ENCODE peak calls at places on chromosomes 7 and 10, in nine cellular contexts. X is fibroblast of the aortic adventitia, G is psoas muscle, U is tibial nerve, Y is A549, Z is hepatocyte, M is cardiac muscle cell, V is upper lobe of right lung, E is IMR-90. Q is an unnamed sample.

GRCh38 chr10:9289811-9290210 is 1235.3 kb downstream of the GATA3 start:
- DNase-seq in M (no peak), Z (no peak), U (no peak), G (no peak), V (no peak), X (no peak), Y (no peak), E (no peak), Q (no peak)

GRCh38 chr7:106704000-106704840 is 43.3 kb upstream of the CCDC71L start:
- DNase-seq in Z (no peak), V (no peak), X (no peak), E (no peak), Y (no peak), G (no peak), U (no peak), M (no peak), Q (no peak)

GRCh38 chr10:48896756-48897437 is 42.7 kb downstream of the LRRC18 start:
- DNase-seq in V (no peak), U (no peak), E (no peak), X (no peak), M (no peak), Z (no peak), G (no peak), Y (no peak), Q (no peak)

GRCh38 chr7:146960747-146961416 is 844.3 kb downstream of the CNTNAP2 start:
- DNase-seq in U (no peak), G (no peak), E (no peak), M (no peak), X (no peak), Y (no peak), V (no peak), Z (no peak), Q (no peak)

GRCh38 chr10:5488272-5489161 is 10.9 kb downstream of the CALML5 start:
- DNase-seq in Y (no peak), V (no peak), U (no peak), G (peak; percentile 49), X (no peak), E (no peak), M (no peak), Z (peak; percentile 84), Q (peak; percentile 21)

GRCh38 chr10:42982886-42983594 is 93.8 kb upstream of the RET start:
- DNase-seq in Z (no peak), Y (no peak), X (no peak), E (no peak), G (peak; percentile 29), V (no peak), U (no peak), M (no peak), Q (no peak)

GRCh38 chr7:81990395-81990794 is 220.5 kb upstream of the HGF start:
- DNase-seq in G (no peak), X (peak; percentile 58), Y (no peak), U (no peak), Z (no peak), V (no peak), E (peak; percentile 83), M (peak; percentile 46), Q (no peak)

GRCh38 chr7:12221414-12221813 is 10.3 kb downstream of the TMEM106B start:
- DNase-seq in X (peak; percentile 4), U (no peak), G (no peak), E (no peak), Y (no peak), Z (no peak), V (no peak), M (peak; percentile 3), Q (no peak)

GRCh38 chr10:72322280-72323058 is 32.2 kb downstream of the DNAJB12 start:
- DNase-seq in M (no peak), Z (peak; percentile 51), V (no peak), Y (no peak), X (no peak), G (no peak), E (no peak), U (no peak), Q (peak; percentile 56)

GRCh38 chr7:92614586-92615237 is 24.5 kb upstream of the FAM133B start:
- DNase-seq in U (no peak), V (no peak), G (no peak), E (peak; percentile 54), X (peak; percentile 35), M (peak; percentile 53), Z (peak; percentile 14), Y (no peak), Q (no peak)

GRCh38 chr7:92259610-92260247 is 14.0 kb downstream of the ANKIB1 start:
- DNase-seq in Z (no peak), X (no peak), M (no peak), E (no peak), Y (no peak), V (no peak), G (no peak), U (no peak), Q (no peak)

GRCh38 chr7:80054356-80054755 is 80.3 kb upstream of the GNAI1 start:
- DNase-seq in V (no peak), U (no peak), G (no peak), X (peak; percentile 84), Y (no peak), E (peak; percentile 92), Z (no peak), M (peak; percentile 13), Q (no peak)
- TF ChIP-seq CTCF in V (no peak), U (no peak), G (no peak), X (no peak), Y (no peak), E (no peak), Z (no peak), M (no peak), Q (no peak)

GRCh38 chr7:10724449-10724848 is 249.2 kb upstream of the PHF14 start:
- DNase-seq in X (no peak), G (no peak), E (no peak), Z (no peak), Y (no peak), V (no peak), U (no peak), M (no peak), Q (no peak)
- TF ChIP-seq CTCF in X (no peak), G (no peak), E (no peak), Z (no peak), Y (no peak), V (no peak), U (no peak), M (no peak), Q (no peak)

DNA sequence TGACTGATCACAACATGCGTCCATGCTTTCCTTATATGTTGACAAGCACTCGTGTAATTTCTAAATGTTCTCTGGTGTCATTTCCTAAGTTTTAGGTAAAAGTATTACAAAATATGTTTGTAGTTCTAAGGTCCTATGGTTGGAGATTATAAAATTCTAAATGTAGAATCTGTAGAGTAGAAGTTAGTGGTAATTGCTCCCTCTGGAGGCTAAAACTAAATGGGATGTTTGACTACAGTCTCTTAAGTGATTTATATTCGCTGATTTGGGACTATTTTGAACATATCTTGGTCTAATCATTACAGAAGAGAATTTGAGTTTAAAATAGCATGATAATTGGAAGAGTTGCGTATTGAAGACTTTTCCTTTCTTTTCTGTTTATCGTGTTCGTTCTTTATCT is 74.1 kb downstream of the ZMYND11 start:
- DNase-seq in Z (no peak), M (peak; percentile 25), G (no peak), X (peak; percentile 27), Y (no peak), V (no peak), U (no peak), E (peak; percentile 37), Q (no peak)
- TF ChIP-seq CTCF in Z (peak; percentile 11), M (peak; percentile 34), G (peak; percentile 12), X (peak; percentile 25), Y (peak; percentile 21), V (peak; percentile 10), U (no peak), E (peak; percentile 39), Q (no peak)

DNA sequence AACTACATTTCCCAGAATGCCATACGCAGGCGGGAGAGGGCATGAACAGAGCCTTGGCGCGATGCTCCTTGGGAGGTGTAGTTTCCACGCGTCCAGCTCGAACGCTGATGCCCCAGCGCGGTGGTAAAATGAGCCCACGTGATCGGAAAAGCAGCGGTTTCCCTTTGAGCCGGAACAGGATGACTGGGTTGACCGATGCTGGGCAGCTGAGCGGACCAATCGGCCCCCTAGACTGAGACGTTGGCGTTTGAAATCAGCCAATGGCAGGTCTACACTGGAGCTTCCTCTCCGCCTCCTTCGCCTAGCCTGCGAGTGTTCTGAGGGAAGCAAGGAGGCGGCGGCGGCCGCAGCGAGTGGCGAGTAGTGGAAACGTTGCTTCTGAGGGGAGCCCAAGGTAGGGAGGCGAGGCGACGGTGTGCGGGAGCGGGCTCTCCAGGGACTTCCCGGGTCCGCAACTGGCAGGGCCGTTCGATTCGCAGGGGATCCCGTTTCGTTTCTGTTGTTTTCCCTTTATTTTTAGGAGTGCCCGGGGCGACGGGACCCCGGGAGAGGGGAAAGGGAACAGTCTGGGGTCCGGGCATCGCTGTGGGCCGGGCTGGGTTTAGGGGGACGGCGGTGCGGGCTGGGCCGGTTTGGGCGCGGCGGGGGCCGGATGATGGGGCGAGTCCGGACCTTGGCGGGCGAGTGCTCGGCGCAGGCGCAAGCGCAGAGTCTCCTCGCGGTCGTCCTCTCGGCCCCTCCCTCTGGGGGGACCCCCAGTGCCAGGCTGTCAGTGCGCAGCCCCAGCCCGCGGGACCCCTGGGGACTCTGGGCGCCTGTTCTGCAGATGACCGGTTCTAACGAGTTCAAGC is at the start of gene BUB3:
- DNase-seq in Z (peak; percentile 99), M (peak; percentile 100), V (peak; percentile 98), E (peak; percentile 100), Y (peak; percentile 99), U (peak; percentile 96), G (peak; percentile 99), X (peak; percentile 100), Q (peak; percentile 88)
- TF ChIP-seq CTCF in Z (no peak), M (no peak), V (peak; percentile 8), E (no peak), Y (no peak), U (no peak), G (peak; percentile 18), X (peak; percentile 46), Q (no peak)